ENCODE peak calls at places on chromosome 17, in five cellular contexts. One of them, this sample, is unnamed. For H3K9me3, the result is how much of the 10 kb centered on the place peaks cover.

GRCh38 chr17:62761884-62762283 is 46.2 kb downstream of the MARCHF10 start:
- DNase-seq in mucosa of descending colon: no peak
- DNase-seq in tibial artery: no peak
- DNase-seq in CD4-positive, CD25-positive, alpha-beta regulatory T cell: no peak
- DNase-seq in CD4-positive, alpha-beta T cell: no peak
- DNase-seq in this sample: no peak

GRCh38 chr17:79095345-79096055 is 20.9 kb downstream of the ENGASE start:
- DNase-seq in mucosa of descending colon: no peak
- DNase-seq in tibial artery: no peak
- DNase-seq in CD4-positive, CD25-positive, alpha-beta regulatory T cell: no peak
- DNase-seq in CD4-positive, alpha-beta T cell: no peak
- DNase-seq in this sample: no peak

GRCh38 chr17:37830151-37830993 is 85.5 kb upstream of the HNF1B start:
- DNase-seq in mucosa of descending colon: no peak
- DNase-seq in tibial artery: no peak
- DNase-seq in CD4-positive, CD25-positive, alpha-beta regulatory T cell: no peak
- DNase-seq in CD4-positive, alpha-beta T cell: no peak
- DNase-seq in this sample: no peak

GRCh38 chr17:56681561-56682266 is 88.2 kb downstream of the NOG start:
- DNase-seq in mucosa of descending colon: no peak
- DNase-seq in tibial artery: no peak
- DNase-seq in CD4-positive, CD25-positive, alpha-beta regulatory T cell: no peak
- DNase-seq in CD4-positive, alpha-beta T cell: no peak
- DNase-seq in this sample: no peak

GRCh38 chr17:46002311-46002972 is 3.4 kb downstream of the STH start:
- DNase-seq in mucosa of descending colon: peak
- DNase-seq in tibial artery: peak
- DNase-seq in CD4-positive, CD25-positive, alpha-beta regulatory T cell: peak
- DNase-seq in CD4-positive, alpha-beta T cell: peak
- DNase-seq in this sample: peak

GRCh38 chr17:40175928-40176327 is 1.3 kb upstream of the RAPGEFL1 start:
- DNase-seq in mucosa of descending colon: no peak
- DNase-seq in tibial artery: no peak
- DNase-seq in CD4-positive, CD25-positive, alpha-beta regulatory T cell: no peak
- DNase-seq in CD4-positive, alpha-beta T cell: no peak
- DNase-seq in this sample: no peak

GRCh38 chr17:21213491-21214014 is 408 bp downstream of the TMEM11 start:
- DNase-seq in mucosa of descending colon: no peak
- DNase-seq in tibial artery: no peak
- DNase-seq in CD4-positive, CD25-positive, alpha-beta regulatory T cell: peak
- DNase-seq in CD4-positive, alpha-beta T cell: no peak
- DNase-seq in this sample: peak

GRCh38 chr17:56441331-56441730 is 152.2 kb upstream of the NOG start:
- DNase-seq in mucosa of descending colon: no peak
- DNase-seq in tibial artery: no peak
- DNase-seq in CD4-positive, CD25-positive, alpha-beta regulatory T cell: no peak
- DNase-seq in CD4-positive, alpha-beta T cell: no peak
- DNase-seq in this sample: no peak

GRCh38 chr17:72916991-72917390 is 175.5 kb downstream of the SLC39A11 start:
- DNase-seq in mucosa of descending colon: no peak
- DNase-seq in tibial artery: no peak
- DNase-seq in CD4-positive, CD25-positive, alpha-beta regulatory T cell: no peak
- DNase-seq in CD4-positive, alpha-beta T cell: no peak
- DNase-seq in this sample: no peak

GRCh38 chr17:61167050-61167449 is 232.6 kb upstream of the TBX2 start:
- DNase-seq in mucosa of descending colon: no peak
- DNase-seq in tibial artery: no peak
- DNase-seq in CD4-positive, CD25-positive, alpha-beta regulatory T cell: no peak
- DNase-seq in CD4-positive, alpha-beta T cell: no peak
- DNase-seq in this sample: no peak

GRCh38 chr17:49107211-49107557 is 25.4 kb upstream of the B4GALNT2 start:
- DNase-seq in mucosa of descending colon: no peak
- DNase-seq in tibial artery: no peak
- DNase-seq in CD4-positive, CD25-positive, alpha-beta regulatory T cell: no peak
- DNase-seq in CD4-positive, alpha-beta T cell: no peak
- DNase-seq in this sample: no peak

GRCh38 chr17:6279659-6280058 is 155.3 kb downstream of the AIPL1 start:
- DNase-seq in mucosa of descending colon: peak
- DNase-seq in tibial artery: no peak
- DNase-seq in CD4-positive, CD25-positive, alpha-beta regulatory T cell: no peak
- DNase-seq in CD4-positive, alpha-beta T cell: no peak
- DNase-seq in this sample: no peak

GRCh38 chr17:21278304-21279197 is 6.0 kb upstream of the MAP2K3 start:
- DNase-seq in mucosa of descending colon: peak
- DNase-seq in tibial artery: peak
- DNase-seq in CD4-positive, CD25-positive, alpha-beta regulatory T cell: peak
- DNase-seq in CD4-positive, alpha-beta T cell: no peak
- DNase-seq in this sample: peak

GRCh38 chr17:70357196-70357595 is 187.9 kb downstream of the KCNJ2 start:
- DNase-seq in mucosa of descending colon: no peak
- DNase-seq in tibial artery: no peak
- DNase-seq in CD4-positive, CD25-positive, alpha-beta regulatory T cell: no peak
- DNase-seq in CD4-positive, alpha-beta T cell: no peak
- DNase-seq in this sample: no peak

GRCh38 chr17:78214016-78214705 is at the start of gene BIRC5:
- DNase-seq in mucosa of descending colon: peak
- DNase-seq in tibial artery: peak
- DNase-seq in CD4-positive, CD25-positive, alpha-beta regulatory T cell: peak
- DNase-seq in CD4-positive, alpha-beta T cell: peak
- DNase-seq in this sample: peak

GRCh38 chr17:32985357-32985756 is 6.3 kb upstream of the SPACA3 start:
- DNase-seq in mucosa of descending colon: no peak
- DNase-seq in tibial artery: no peak
- DNase-seq in CD4-positive, CD25-positive, alpha-beta regulatory T cell: no peak
- DNase-seq in CD4-positive, alpha-beta T cell: no peak
- DNase-seq in this sample: no peak
- H3K9me3 ChIP-seq in mucosa of descending colon: under half
- H3K9me3 ChIP-seq in tibial artery: under half
- H3K9me3 ChIP-seq in CD4-positive, CD25-positive, alpha-beta regulatory T cell: under half
- H3K9me3 ChIP-seq in CD4-positive, alpha-beta T cell: under half
- H3K9me3 ChIP-seq in this sample: half or more

DNA sequence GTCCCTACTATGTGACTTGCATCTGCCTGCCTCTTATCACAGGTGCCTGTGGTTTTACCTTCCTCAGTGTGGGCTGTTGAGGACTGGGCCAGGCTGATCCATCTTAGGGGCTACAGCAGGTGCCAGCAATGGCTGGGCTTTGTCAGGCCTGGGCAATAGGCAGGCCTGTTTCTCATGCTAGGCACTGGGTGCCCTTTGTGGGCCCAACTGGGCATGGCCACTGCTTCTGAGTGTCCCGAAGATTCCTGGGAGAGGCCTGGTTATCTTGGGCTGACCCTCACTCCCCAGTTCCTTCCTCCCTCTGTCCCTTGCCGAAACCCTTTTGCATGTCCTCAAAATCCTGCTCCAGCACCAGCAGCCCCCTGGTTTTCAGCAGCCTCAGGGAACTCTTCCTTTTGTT is 1024.9 kb downstream of the KCNJ18 start:
- DNase-seq in mucosa of descending colon: no peak
- DNase-seq in tibial artery: no peak
- DNase-seq in CD4-positive, CD25-positive, alpha-beta regulatory T cell: no peak
- DNase-seq in CD4-positive, alpha-beta T cell: no peak
- DNase-seq in this sample: no peak
- H3K9me3 ChIP-seq in mucosa of descending colon: half or more
- H3K9me3 ChIP-seq in tibial artery: under half
- H3K9me3 ChIP-seq in CD4-positive, CD25-positive, alpha-beta regulatory T cell: under half
- H3K9me3 ChIP-seq in CD4-positive, alpha-beta T cell: under half
- H3K9me3 ChIP-seq in this sample: under half

GRCh38 chr17:5097101-5097834 is 14.4 kb downstream of the ZNF232 start:
- DNase-seq in mucosa of descending colon: peak
- DNase-seq in tibial artery: peak
- DNase-seq in CD4-positive, CD25-positive, alpha-beta regulatory T cell: peak
- DNase-seq in CD4-positive, alpha-beta T cell: no peak
- DNase-seq in this sample: peak

DNA sequence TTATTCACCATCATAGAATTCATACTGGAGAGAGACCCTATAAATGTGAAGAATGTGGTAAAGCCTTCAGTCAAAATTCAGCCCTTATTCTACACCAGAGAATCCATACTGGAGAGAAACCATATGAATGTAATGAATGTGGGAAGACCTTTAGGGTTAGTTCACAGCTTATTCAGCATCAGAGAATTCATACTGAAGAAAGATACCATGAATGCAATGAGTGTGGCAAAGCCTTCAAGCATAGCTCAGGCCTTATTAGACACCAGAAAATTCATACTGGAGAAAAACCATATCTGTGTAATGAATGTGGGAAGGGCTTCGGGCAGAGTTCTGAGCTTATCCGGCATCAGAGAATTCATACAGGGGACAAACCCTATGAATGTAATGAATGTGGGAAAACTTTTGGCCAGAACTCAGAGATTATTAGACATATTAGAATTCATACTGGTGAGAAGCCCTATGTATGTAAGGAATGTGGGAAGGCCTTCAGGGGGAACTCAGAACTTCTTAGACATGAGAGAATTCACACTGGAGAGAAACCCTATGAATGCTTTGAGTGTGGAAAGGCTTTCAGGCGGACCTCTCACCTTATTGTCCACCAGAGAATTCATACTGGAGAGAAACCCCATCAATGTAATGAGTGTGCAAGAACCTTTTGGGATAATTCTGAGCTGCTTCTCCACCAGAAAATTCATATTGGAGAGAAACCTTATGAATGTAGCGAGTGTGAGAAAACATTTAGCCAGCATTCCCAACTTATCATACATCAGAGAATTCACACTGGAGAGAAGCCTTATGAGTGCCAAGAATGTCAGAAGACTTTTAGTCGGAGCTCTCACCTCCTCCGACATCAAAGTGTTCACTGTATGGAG is 14.1 kb downstream of the ZFP3 start:
- DNase-seq in mucosa of descending colon: no peak
- DNase-seq in tibial artery: no peak
- DNase-seq in CD4-positive, CD25-positive, alpha-beta regulatory T cell: no peak
- DNase-seq in CD4-positive, alpha-beta T cell: no peak
- DNase-seq in this sample: no peak
- H3K9me3 ChIP-seq in mucosa of descending colon: half or more
- H3K9me3 ChIP-seq in tibial artery: half or more
- H3K9me3 ChIP-seq in CD4-positive, CD25-positive, alpha-beta regulatory T cell: half or more
- H3K9me3 ChIP-seq in CD4-positive, alpha-beta T cell: half or more
- H3K9me3 ChIP-seq in this sample: half or more

GRCh38 chr17:2656293-2656692 is 55.3 kb downstream of the CLUH start:
- DNase-seq in mucosa of descending colon: no peak
- DNase-seq in tibial artery: no peak
- DNase-seq in CD4-positive, CD25-positive, alpha-beta regulatory T cell: no peak
- DNase-seq in CD4-positive, alpha-beta T cell: no peak
- DNase-seq in this sample: no peak

DNA sequence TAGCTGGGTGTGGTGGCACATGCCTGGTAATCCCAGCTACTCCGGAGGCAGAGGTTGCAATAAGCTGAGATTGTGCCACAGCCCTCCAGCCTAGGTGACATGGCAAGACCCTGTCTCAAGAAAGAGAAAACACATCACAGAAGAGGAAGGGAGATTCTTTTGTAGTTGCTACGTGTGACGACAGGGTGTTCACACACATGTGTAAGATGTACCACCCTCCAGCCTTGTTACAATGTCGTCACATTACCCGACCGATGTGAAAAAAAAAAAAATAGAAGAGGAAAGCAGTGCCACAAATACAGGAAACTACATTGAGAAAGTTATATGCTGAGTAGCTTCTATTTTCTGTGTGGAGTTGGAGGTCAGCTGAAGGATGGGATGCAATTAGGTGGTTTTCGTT is 56.0 kb downstream of the CLUH start:
- DNase-seq in mucosa of descending colon: no peak
- DNase-seq in tibial artery: no peak
- DNase-seq in CD4-positive, CD25-positive, alpha-beta regulatory T cell: no peak
- DNase-seq in CD4-positive, alpha-beta T cell: no peak
- DNase-seq in this sample: no peak
- H3K9me3 ChIP-seq in mucosa of descending colon: under half
- H3K9me3 ChIP-seq in tibial artery: under half
- H3K9me3 ChIP-seq in CD4-positive, CD25-positive, alpha-beta regulatory T cell: under half
- H3K9me3 ChIP-seq in CD4-positive, alpha-beta T cell: under half
- H3K9me3 ChIP-seq in this sample: under half